ENCODE peak calls at places on chromosome X, in nine cellular contexts. D is GM10248; T is myocyte; F is stimulated activated CD8-positive, alpha-beta memory T cell treated with anti-CD3 and anti-CD28 coated beads, Interleukin-2, amount 100 ng/mL, for 1 hour; E is AG04450; A is heart right ventricle; V is endothelial cell; M is astrocyte of the hippocampus; S is BJ. Z is an unnamed sample.

GRCh38 chrX:3295731-3296130 is 50.7 kb downstream of the MXRA5 start:
- DNase-seq in D (no peak), T (no peak), F (no peak), E (no peak), A (no peak), V (no peak), M (peak), S (no peak), Z (no peak)

GRCh38 chrX:121008920-121009319 is 23.4 kb upstream of the CT47A1 start:
- DNase-seq in D (no peak), T (no peak), F (no peak), E (no peak), A (no peak), V (no peak), M (peak), S (no peak), Z (no peak)

GRCh38 chrX:131288738-131289511 is at the start of gene IGSF1:
- DNase-seq in D (no peak), T (no peak), F (no peak), E (no peak), A (peak), V (peak), M (peak), S (no peak), Z (no peak)

GRCh38 chrX:103356023-103356798 is at the start of gene TCEAL9:
- DNase-seq in D (no peak), T (peak), F (no peak), E (peak), A (peak), V (peak), M (peak), S (no peak), Z (peak)

GRCh38 chrX:129523076-129524055 is at the start of gene SMARCA1:
- DNase-seq in D (peak), T (peak), F (no peak), E (no peak), A (peak), V (peak), M (peak), S (no peak), Z (no peak)

GRCh38 chrX:19177710-19178109 is 55.4 kb upstream of the ADGRG2 start:
- DNase-seq in D (no peak), T (no peak), F (no peak), E (no peak), A (no peak), V (no peak), M (no peak), S (no peak), Z (no peak)

GRCh38 chrX:17759990-17760389 is 22.7 kb downstream of the SCML1 start:
- DNase-seq in D (no peak), T (no peak), F (no peak), E (no peak), A (no peak), V (no peak), M (peak), S (no peak), Z (no peak)

GRCh38 chrX:123267220-123267619 is 83.1 kb downstream of the GRIA3 start:
- DNase-seq in D (no peak), T (no peak), F (no peak), E (no peak), A (no peak), V (no peak), M (peak), S (no peak), Z (no peak)

GRCh38 chrX:940691-941090 is 271.8 kb downstream of the CRLF2 start:
- DNase-seq in D (no peak), T (no peak), F (no peak), E (no peak), A (no peak), V (no peak), M (no peak), S (no peak), Z (no peak)

GRCh38 chrX:73812256-73812655 is 249.3 kb downstream of the CHIC1 start:
- DNase-seq in D (no peak), T (no peak), F (no peak), E (no peak), A (no peak), V (no peak), M (no peak), S (no peak), Z (no peak)

GRCh38 chrX:45524805-45525204 is 324.1 kb upstream of the DIPK2B start:
- DNase-seq in D (no peak), T (no peak), F (no peak), E (no peak), A (no peak), V (no peak), M (no peak), S (no peak), Z (no peak)

GRCh38 chrX:148691456-148691855 is 191.0 kb downstream of the AFF2 start:
- DNase-seq in D (no peak), T (peak), F (no peak), E (no peak), A (no peak), V (no peak), M (peak), S (no peak), Z (no peak)

GRCh38 chrX:108001218-108001814 is 19.1 kb upstream of the TEX13B start:
- DNase-seq in D (no peak), T (peak), F (no peak), E (peak), A (no peak), V (no peak), M (peak), S (no peak), Z (no peak)

GRCh38 chrX:6777211-6778002 is 242.5 kb upstream of the VCX3A start:
- DNase-seq in D (no peak), T (no peak), F (no peak), E (no peak), A (no peak), V (no peak), M (no peak), S (no peak), Z (peak)

GRCh38 chrX:155745792-155746191 is 133.0 kb upstream of the TMLHE start:
- DNase-seq in D (no peak), T (peak), F (no peak), E (no peak), A (peak), V (no peak), M (peak), S (no peak), Z (no peak)

GRCh38 chrX:46994096-46994495 is 81.9 kb downstream of the JADE3 start:
- DNase-seq in D (no peak), T (peak), F (no peak), E (no peak), A (no peak), V (no peak), M (no peak), S (no peak), Z (no peak)

GRCh38 chrX:137548261-137548660 is 17.7 kb upstream of the ZIC3 start:
- DNase-seq in D (no peak), T (no peak), F (no peak), E (no peak), A (no peak), V (no peak), M (no peak), S (no peak), Z (no peak)

GRCh38 chrX:320126-320783 is 1.7 kb upstream of the GTPBP6 start:
- DNase-seq in D (no peak), T (no peak), F (no peak), E (no peak), A (no peak), V (peak), M (peak), S (no peak), Z (no peak)

GRCh38 chrX:44245730-44246129 is 97.7 kb downstream of the EFHC2 start:
- DNase-seq in D (no peak), T (no peak), F (no peak), E (no peak), A (no peak), V (no peak), M (no peak), S (no peak), Z (no peak)

GRCh38 chrX:2676794-2677675 is 14.1 kb upstream of the CD99 start:
- DNase-seq in D (no peak), T (no peak), F (no peak), E (no peak), A (no peak), V (no peak), M (peak), S (no peak), Z (no peak)